ENCODE peak calls at places on chromosomes 11 and 22, in four cellular contexts. J, Z, Y and X are unnamed samples.

GRCh38 chr11:18566406-18566805 is 22.1 kb downstream of the UEVLD start:
- DNase-seq in J (no peak), Z (no peak), Y (no peak), X (no peak)

GRCh38 chr22:42170946-42171345 is 40.3 kb upstream of the CYP2D6 start:
- DNase-seq in J (no peak), Z (no peak), Y (no peak), X (no peak)

GRCh38 chr11:250740-251299 is 14.0 kb downstream of the PSMD13 start:
- DNase-seq in J (peak), Z (peak), Y (peak), X (no peak)

GRCh38 chr11:20754957-20755356 is 85.6 kb downstream of the NELL1 start:
- DNase-seq in J (no peak), Z (no peak), Y (no peak), X (no peak)

GRCh38 chr11:3944198-3944597 is 88.7 kb downstream of the STIM1 start:
- DNase-seq in J (no peak), Z (no peak), Y (peak), X (no peak)

GRCh38 chr22:37019309-37020191 is at the start of the genes MPST and TST:
- DNase-seq in J (peak), Z (no peak), Y (peak), X (peak)

GRCh38 chr11:100727410-100727809 is 40.3 kb downstream of the ARHGAP42 start:
- DNase-seq in J (no peak), Z (no peak), Y (peak), X (no peak)

GRCh38 chr11:132047167-132047566 is 676.8 kb downstream of the NTM start:
- DNase-seq in J (no peak), Z (no peak), Y (no peak), X (no peak)

GRCh38 chr11:70486731-70487130 is 88.4 kb downstream of the CTTN start:
- DNase-seq in J (no peak), Z (no peak), Y (no peak), X (no peak)

GRCh38 chr11:69500285-69501120 is 19.0 kb downstream of the LINC01488 start:
- DNase-seq in J (peak), Z (no peak), Y (no peak), X (no peak)

GRCh38 chr11:110907629-110908028 is 195.4 kb upstream of the ARHGAP20 start:
- DNase-seq in J (no peak), Z (no peak), Y (no peak), X (no peak)

GRCh38 chr11:69501891-69502860 is 20.7 kb downstream of the LINC01488 start:
- DNase-seq in J (peak), Z (no peak), Y (no peak), X (no peak)

GRCh38 chr11:33634291-33634834 is 66.3 kb downstream of the C11orf91 start:
- DNase-seq in J (no peak), Z (no peak), Y (no peak), X (no peak)

GRCh38 chr11:117907276-117908110 is 21.7 kb downstream of the TMPRSS13 start:
- DNase-seq in J (peak), Z (peak), Y (peak), X (peak)

GRCh38 chr11:45071232-45071631 is 75.2 kb upstream of the PRDM11 start:
- DNase-seq in J (no peak), Z (no peak), Y (no peak), X (no peak)

GRCh38 chr11:20037358-20037757 is 122.9 kb downstream of the DBX1 start:
- DNase-seq in J (no peak), Z (no peak), Y (no peak), X (no peak)

GRCh38 chr11:73384871-73385692 is 8.9 kb downstream of the RELT start:
- DNase-seq in J (no peak), Z (no peak), Y (peak), X (peak)

GRCh38 chr11:126480015-126480409 is 124.5 kb downstream of the ST3GAL4 start:
- DNase-seq in J (no peak), Z (no peak), Y (no peak), X (no peak)

GRCh38 chr22:46627806-46628482 is 7.8 kb downstream of the GRAMD4 start:
- DNase-seq in J (no peak), Z (no peak), Y (no peak), X (no peak)

GRCh38 chr11:15884131-15884530 is 472.2 kb downstream of the SOX6 start:
- DNase-seq in J (peak), Z (no peak), Y (no peak), X (no peak)

GRCh38 chr22:46057762-46058420 is 80.9 kb upstream of the WNT7B start:
- DNase-seq in J (peak), Z (no peak), Y (peak), X (no peak)

GRCh38 chr22:37768273-37768672 is 39.5 kb upstream of the GCAT start:
- DNase-seq in J (no peak), Z (no peak), Y (no peak), X (no peak)

GRCh38 chr11:94762208-94762607 is 5.9 kb upstream of the AMOTL1 start:
- DNase-seq in J (no peak), Z (no peak), Y (no peak), X (no peak)

GRCh38 chr22:22817468-22818201 is 70.0 kb upstream of the IGLL5 start:
- DNase-seq in J (no peak), Z (no peak), Y (no peak), X (no peak)

GRCh38 chr22:31155425-31155824 is 4.6 kb upstream of the RNF185 start:
- DNase-seq in J (no peak), Z (no peak), Y (no peak), X (no peak)
- H3K27ac ChIP-seq in J (peak), Z (no peak), Y (peak), X (peak)

DNA sequence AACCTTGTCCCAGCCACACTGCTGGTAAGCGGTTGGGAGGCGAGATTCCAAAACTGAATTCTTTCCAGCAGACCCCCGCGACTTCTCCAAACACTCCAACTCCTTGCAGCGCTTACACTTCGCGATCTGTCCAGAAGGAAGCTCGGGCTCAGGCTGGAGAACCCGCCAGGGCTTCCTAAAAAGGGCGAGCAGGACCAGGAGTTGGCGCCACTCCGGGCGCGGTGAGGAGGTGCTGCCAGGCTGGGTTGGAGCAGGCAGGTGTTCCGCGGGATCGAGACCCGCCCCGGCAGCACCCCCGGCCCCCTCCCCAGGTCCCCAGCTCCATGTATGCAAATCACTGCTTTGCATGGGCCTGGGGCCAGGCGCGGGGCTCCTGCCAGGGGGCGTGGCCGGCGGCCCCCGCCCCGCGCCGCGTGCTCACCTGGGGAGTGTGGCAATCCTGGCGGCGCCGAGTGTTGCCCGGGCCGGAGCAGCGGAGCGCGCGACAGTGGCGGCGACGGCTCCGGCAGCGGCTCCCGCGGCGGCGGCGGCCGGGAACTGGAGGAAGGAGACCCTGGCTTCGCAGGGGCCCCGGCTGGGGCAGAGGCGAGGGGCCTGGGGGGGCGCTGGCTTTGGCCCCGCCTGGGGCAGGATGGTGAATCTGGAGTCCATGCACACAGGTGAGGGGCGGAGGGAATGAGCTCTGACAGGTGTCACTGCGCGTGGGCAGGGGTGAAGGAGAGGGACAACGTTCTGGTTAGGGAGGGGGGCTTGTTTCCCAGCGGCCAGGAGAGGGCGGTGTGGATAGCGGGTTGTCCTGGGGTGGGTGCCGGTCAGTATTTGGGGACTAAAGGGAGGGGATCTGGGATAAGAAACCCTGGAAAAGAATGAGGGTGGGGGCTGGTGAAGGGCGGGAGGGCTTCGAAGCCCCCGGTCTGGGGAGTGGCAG is at the start of gene POU2F3:
- DNase-seq in J (no peak), Z (no peak), Y (no peak), X (no peak)
- H3K27ac ChIP-seq in J (no peak), Z (no peak), Y (no peak), X (no peak)

DNA sequence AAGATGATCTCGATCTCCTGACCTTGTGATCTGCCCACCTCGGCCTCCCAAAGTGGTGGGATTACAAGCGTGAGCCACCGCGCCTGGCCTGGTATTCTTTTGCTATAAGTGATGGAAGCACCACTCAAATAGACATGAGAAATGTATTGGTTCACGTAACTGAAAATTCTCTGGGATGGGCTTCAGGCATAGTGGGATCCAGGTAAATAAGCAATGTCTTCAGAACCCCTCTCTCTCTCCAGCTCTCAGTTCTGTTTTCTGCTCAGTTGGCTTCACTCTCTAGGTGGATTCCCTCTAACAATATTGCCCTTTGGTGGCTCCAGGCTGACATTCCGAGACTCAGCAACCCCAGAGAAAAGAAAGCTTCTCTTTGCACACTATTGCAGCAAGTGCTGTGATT is 889 bp upstream of the LHFPL7 start:
- DNase-seq in J (no peak), Z (no peak), Y (no peak), X (no peak)
- H3K27ac ChIP-seq in J (no peak), Z (no peak), Y (no peak), X (no peak)

DNA sequence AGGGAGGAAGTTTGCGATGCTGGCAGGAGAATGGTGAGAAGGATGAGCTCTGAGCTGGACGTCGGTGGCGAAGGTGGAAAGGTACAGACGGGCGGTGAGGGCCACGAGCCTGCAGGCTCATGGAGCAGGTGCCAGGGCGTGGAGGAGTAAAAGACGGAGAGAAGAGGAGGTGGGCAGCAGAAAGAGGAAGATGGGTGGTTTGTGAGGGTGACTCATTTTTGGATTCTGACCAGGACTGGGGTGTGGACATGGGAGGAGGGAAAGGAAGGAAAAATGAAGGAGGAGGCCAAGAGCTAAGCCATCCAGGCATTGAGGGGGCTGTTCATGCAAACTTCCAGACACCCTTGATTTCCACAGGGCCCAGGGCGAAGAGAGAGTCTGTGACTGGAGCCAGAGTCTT is 3.5 kb downstream of the ZDHHC24 start:
- DNase-seq in J (no peak), Z (no peak), Y (no peak), X (no peak)
- H3K27ac ChIP-seq in J (no peak), Z (no peak), Y (no peak), X (no peak)